ENCODE peak calls at places on chromosome 4, in eight cellular contexts. X is NCI-H1105 treated with DMSO at 0.1 percent for 48 hours, U is posterior vena cava, N is HFFc6, I is transverse colon, J is glutamatergic neuron, C is progenitor cell of endocrine pancreas, M is H4. V is an unnamed sample.

GRCh38 chr4:55125087-55125721 is at the start of gene KDR:
- DNase-seq in X (peak), U (peak), N (no peak), I (no peak), J (peak), C (peak), M (no peak), V (peak)

GRCh38 chr4:140643571-140644055 is 74.9 kb upstream of the UCP1 start:
- DNase-seq in X (no peak), U (peak), N (no peak), I (no peak), J (no peak), C (no peak), M (no peak), V (no peak)

GRCh38 chr4:187268940-187269339 is 545.3 kb upstream of the FAT1 start:
- DNase-seq in X (no peak), U (no peak), N (peak), I (no peak), J (no peak), C (no peak), M (peak), V (peak)

GRCh38 chr4:70709551-70710080 is 12.1 kb upstream of the RUFY3 start:
- DNase-seq in X (no peak), U (no peak), N (no peak), I (no peak), J (no peak), C (no peak), M (no peak), V (no peak)

GRCh38 chr4:128322986-128323385 is 35.4 kb upstream of the PGRMC2 start:
- DNase-seq in X (no peak), U (no peak), N (peak), I (no peak), J (no peak), C (no peak), M (peak), V (peak)

GRCh38 chr4:39574946-39575345 is 47.7 kb upstream of the UGDH start:
- DNase-seq in X (no peak), U (peak), N (no peak), I (no peak), J (no peak), C (no peak), M (no peak), V (no peak)

GRCh38 chr4:81069706-81070331 is 39.3 kb downstream of the BMP3 start:
- DNase-seq in X (peak), U (peak), N (peak), I (peak), J (peak), C (peak), M (peak), V (peak)

GRCh38 chr4:169440446-169440845 is 169.7 kb upstream of the SH3RF1 start:
- DNase-seq in X (no peak), U (no peak), N (no peak), I (no peak), J (no peak), C (no peak), M (no peak), V (peak)

GRCh38 chr4:7341486-7342222 is 93.1 kb downstream of the PSAPL1 start:
- DNase-seq in X (no peak), U (no peak), N (no peak), I (no peak), J (no peak), C (no peak), M (no peak), V (peak)

GRCh38 chr4:129218355-129218754 is 122.4 kb downstream of the C4orf33 start:
- DNase-seq in X (peak), U (no peak), N (no peak), I (peak), J (no peak), C (no peak), M (peak), V (peak)

GRCh38 chr4:43132010-43132582 is 239.6 kb downstream of the GRXCR1 start:
- DNase-seq in X (peak), U (no peak), N (peak), I (peak), J (peak), C (peak), M (peak), V (peak)

GRCh38 chr4:1907848-1908525 is 36.8 kb downstream of the NSD2 start:
- DNase-seq in X (peak), U (peak), N (no peak), I (peak), J (no peak), C (no peak), M (no peak), V (no peak)

GRCh38 chr4:177964693-177965168 is 522.5 kb upstream of the AGA start:
- DNase-seq in X (no peak), U (no peak), N (peak), I (no peak), J (no peak), C (no peak), M (no peak), V (peak)

GRCh38 chr4:113760094-113760851 is 1.3 kb downstream of the CAMK2D start:
- DNase-seq in X (peak), U (peak), N (peak), I (peak), J (peak), C (no peak), M (peak), V (peak)

GRCh38 chr4:98166025-98166730 is 22.9 kb upstream of the STPG2 start:
- DNase-seq in X (no peak), U (no peak), N (peak), I (no peak), J (no peak), C (no peak), M (peak), V (peak)

GRCh38 chr4:10917475-10918103 is 233.0 kb upstream of the CLNK start:
- DNase-seq in X (peak), U (no peak), N (no peak), I (no peak), J (no peak), C (no peak), M (no peak), V (peak)

GRCh38 chr4:73619351-73619750 is 885 bp downstream of the RASSF6 start:
- DNase-seq in X (peak), U (no peak), N (no peak), I (no peak), J (no peak), C (no peak), M (no peak), V (no peak)

GRCh38 chr4:117134386-117134785 is 49.0 kb upstream of the TRAM1L1 start:
- DNase-seq in X (peak), U (no peak), N (peak), I (no peak), J (peak), C (no peak), M (peak), V (peak)

GRCh38 chr4:139245590-139245989 is 34.4 kb downstream of the MGARP start:
- DNase-seq in X (no peak), U (no peak), N (peak), I (no peak), J (no peak), C (no peak), M (no peak), V (peak)

GRCh38 chr4:6695660-6696581 is 2.2 kb downstream of the S100P start:
- DNase-seq in X (no peak), U (no peak), N (no peak), I (peak), J (no peak), C (no peak), M (peak), V (no peak)

GRCh38 chr4:25437951-25438350 is 60.9 kb downstream of the ANAPC4 start:
- DNase-seq in X (no peak), U (no peak), N (no peak), I (no peak), J (no peak), C (no peak), M (no peak), V (no peak)

GRCh38 chr4:22385615-22386014 is 130.3 kb downstream of the ADGRA3 start:
- DNase-seq in X (no peak), U (no peak), N (peak), I (no peak), J (no peak), C (no peak), M (no peak), V (peak)

GRCh38 chr4:100494166-100494565 is 23.7 kb downstream of the EMCN start:
- DNase-seq in X (no peak), U (no peak), N (peak), I (no peak), J (no peak), C (no peak), M (no peak), V (peak)

GRCh38 chr4:168483786-168484185 is 3.5 kb upstream of the DDX60L start:
- DNase-seq in X (no peak), U (no peak), N (peak), I (no peak), J (no peak), C (no peak), M (no peak), V (no peak)

GRCh38 chr4:87965501-87965975 is 10.0 kb upstream of the SPP1 start:
- DNase-seq in X (no peak), U (no peak), N (no peak), I (no peak), J (no peak), C (no peak), M (no peak), V (no peak)

GRCh38 chr4:110680217-110680616 is 57.3 kb upstream of the PITX2 start:
- DNase-seq in X (no peak), U (no peak), N (no peak), I (no peak), J (no peak), C (no peak), M (no peak), V (no peak)

GRCh38 chr4:25938251-25939186 is 24.5 kb downstream of the SMIM20 start:
- DNase-seq in X (no peak), U (no peak), N (peak), I (no peak), J (peak), C (no peak), M (no peak), V (peak)

GRCh38 chr4:24042094-24042493 is 152.2 kb upstream of the PPARGC1A start:
- DNase-seq in X (no peak), U (no peak), N (peak), I (no peak), J (no peak), C (no peak), M (no peak), V (peak)

GRCh38 chr4:65868096-65868824 is 198.0 kb upstream of the EPHA5 start:
- DNase-seq in X (no peak), U (no peak), N (no peak), I (no peak), J (no peak), C (no peak), M (no peak), V (no peak)

GRCh38 chr4:5120067-5120466 is 68.8 kb downstream of the STK32B start:
- DNase-seq in X (no peak), U (no peak), N (no peak), I (no peak), J (no peak), C (no peak), M (no peak), V (no peak)

GRCh38 chr4:87270144-87270543 is 49.7 kb upstream of the KLHL8 start:
- DNase-seq in X (peak), U (no peak), N (peak), I (no peak), J (no peak), C (no peak), M (peak), V (peak)

GRCh38 chr4:57462843-57463242 is 352.7 kb upstream of the IGFBP7 start:
- DNase-seq in X (peak), U (no peak), N (no peak), I (peak), J (no peak), C (no peak), M (no peak), V (no peak)

GRCh38 chr4:189202869-189203271 is 737.8 kb upstream of the FRG1 start:
- DNase-seq in X (no peak), U (no peak), N (peak), I (no peak), J (no peak), C (no peak), M (peak), V (peak)

V was measured in fibroblast of lung.